ENCODE peak calls at places on chromosome 16, in five cellular contexts. T, Y, V, Q and R are unnamed samples.

GRCh38 chr16:89071686-89072182 is 21.9 kb upstream of the ACSF3 start:
- DNase-seq in T (no peak), Y (no peak), V (no peak), Q (no peak), R (no peak)

GRCh38 chr16:89357460-89357859 is 132.9 kb downstream of the ANKRD11 start:
- DNase-seq in T (no peak), Y (no peak), V (no peak), Q (no peak), R (no peak)

GRCh38 chr16:85308585-85309540 is 196.6 kb upstream of the CIBAR2 start:
- DNase-seq in T (no peak), Y (no peak), V (no peak), Q (no peak), R (no peak)

GRCh38 chr16:50697881-50698767 is 4.7 kb downstream of the NOD2 start:
- DNase-seq in T (peak; percentile 45), Y (no peak), V (peak; percentile 46), Q (no peak), R (no peak)

GRCh38 chr16:31131841-31132271 is 3.7 kb downstream of the PRSS8 start:
- DNase-seq in T (no peak), Y (no peak), V (no peak), Q (no peak), R (no peak)

GRCh38 chr16:24041834-24042631 is 206.2 kb downstream of the PRKCB start:
- DNase-seq in T (no peak), Y (no peak), V (peak; percentile 48), Q (peak; percentile 65), R (peak; percentile 72)

GRCh38 chr16:87318158-87318644 is 1.0 kb upstream of the C16orf95 start:
- DNase-seq in T (no peak), Y (no peak), V (peak; percentile 16), Q (no peak), R (no peak)

GRCh38 chr16:17194190-17194780 is 276.5 kb downstream of the XYLT1 start:
- DNase-seq in T (peak; percentile 48), Y (no peak), V (peak; percentile 16), Q (peak; percentile 16), R (no peak)

GRCh38 chr16:87705780-87706277 is 60.0 kb downstream of the KLHDC4 start:
- DNase-seq in T (no peak), Y (no peak), V (no peak), Q (no peak), R (no peak)

GRCh38 chr16:20359997-20360396 is 7.5 kb upstream of the UMOD start:
- DNase-seq in T (no peak), Y (no peak), V (no peak), Q (no peak), R (no peak)

GRCh38 chr16:57152096-57153093 is 33.4 kb downstream of the PSME3IP1 start:
- DNase-seq in T (no peak), Y (no peak), V (no peak), Q (no peak), R (no peak)

GRCh38 chr16:8673611-8674412 is 605 bp upstream of the ABAT start:
- DNase-seq in T (no peak), Y (no peak), V (no peak), Q (no peak), R (no peak)

GRCh38 chr16:78022347-78022746 is at the start of gene CLEC3A:
- DNase-seq in T (no peak), Y (no peak), V (no peak), Q (no peak), R (no peak)

GRCh38 chr16:77387810-77388209 is 47.0 kb downstream of the ADAMTS18 start:
- DNase-seq in T (no peak), Y (no peak), V (no peak), Q (no peak), R (no peak)

GRCh38 chr16:84040823-84041391 is 1.7 kb downstream of the SLC38A8 start:
- DNase-seq in T (no peak), Y (no peak), V (peak; percentile 41), Q (no peak), R (no peak)

GRCh38 chr16:69477546-69477945 is 53.1 kb downstream of the CYB5B start:
- DNase-seq in T (no peak), Y (no peak), V (peak; percentile 39), Q (no peak), R (no peak)

GRCh38 chr16:30912794-30913412 is 10.5 kb upstream of the FBXL19 start:
- DNase-seq in T (no peak), Y (no peak), V (no peak), Q (no peak), R (no peak)

GRCh38 chr16:29663020-29663828 is at the start of gene SPN:
- DNase-seq in T (no peak), Y (no peak), V (no peak), Q (no peak), R (no peak)

GRCh38 chr16:62213763-62214162 is 177.5 kb upstream of the CDH8 start:
- DNase-seq in T (no peak), Y (no peak), V (no peak), Q (peak; percentile 6), R (no peak)

GRCh38 chr16:88973415-88974050 is 3.5 kb downstream of the CBFA2T3 start:
- DNase-seq in T (no peak), Y (no peak), V (no peak), Q (no peak), R (no peak)

GRCh38 chr16:26598061-26598460 is 468.7 kb upstream of the C16orf82 start:
- DNase-seq in T (no peak), Y (no peak), V (no peak), Q (no peak), R (no peak)

GRCh38 chr16:19540241-19540970 is 15.1 kb upstream of the VPS35L start:
- DNase-seq in T (no peak), Y (no peak), V (no peak), Q (no peak), R (no peak)

GRCh38 chr16:72875291-72876036 is 172.5 kb downstream of the ZFHX3 start:
- DNase-seq in T (no peak), Y (no peak), V (no peak), Q (peak; percentile 18), R (no peak)

GRCh38 chr16:50193594-50193993 is 40.5 kb downstream of the TENT4B start:
- DNase-seq in T (no peak), Y (no peak), V (peak; percentile 16), Q (no peak), R (no peak)

GRCh38 chr16:77324727-77325126 is 110.1 kb downstream of the ADAMTS18 start:
- DNase-seq in T (no peak), Y (no peak), V (no peak), Q (no peak), R (no peak)

GRCh38 chr16:3578121-3578520 is 918 bp upstream of the NLRC3 start:
- DNase-seq in T (no peak), Y (no peak), V (no peak), Q (no peak), R (no peak)

GRCh38 chr16:20611975-20612471 is 35.9 kb upstream of the ACSM2B start:
- DNase-seq in T (peak; percentile 55), Y (no peak), V (no peak), Q (no peak), R (no peak)

GRCh38 chr16:67409631-67410030 is 6.6 kb downstream of the ZDHHC1 start:
- DNase-seq in T (no peak), Y (no peak), V (no peak), Q (no peak), R (no peak)

GRCh38 chr16:14309906-14310305 is 238.8 kb downstream of the MRTFB start:
- DNase-seq in T (no peak), Y (no peak), V (peak; percentile 79), Q (peak; percentile 73), R (peak; percentile 71)

GRCh38 chr16:54458923-54459322 is 172.3 kb upstream of the IRX3 start:
- DNase-seq in T (no peak), Y (no peak), V (no peak), Q (no peak), R (no peak)

GRCh38 chr16:57430955-57431354 is 16.2 kb downstream of the CIAPIN1 start:
- DNase-seq in T (no peak), Y (no peak), V (no peak), Q (no peak), R (no peak)

GRCh38 chr16:580946-581498 is 8.8 kb upstream of the RAB40C start:
- DNase-seq in T (no peak), Y (no peak), V (no peak), Q (no peak), R (no peak)

GRCh38 chr16:14187517-14188338 is 116.6 kb downstream of the MRTFB start:
- DNase-seq in T (no peak), Y (no peak), V (no peak), Q (no peak), R (no peak)

GRCh38 chr16:82007189-82007588 is 4.1 kb downstream of the SDR42E1 start:
- DNase-seq in T (no peak), Y (no peak), V (no peak), Q (no peak), R (no peak)

GRCh38 chr16:82008957-82009592 is 2.2 kb downstream of the SDR42E1 start:
- DNase-seq in T (no peak), Y (no peak), V (no peak), Q (no peak), R (no peak)

GRCh38 chr16:82010649-82011048 is 621 bp downstream of the SDR42E1 start:
- DNase-seq in T (no peak), Y (no peak), V (no peak), Q (no peak), R (no peak)

GRCh38 chr16:82016268-82016667 is 5.0 kb upstream of the SDR42E1 start:
- DNase-seq in T (no peak), Y (no peak), V (peak; percentile 14), Q (peak; percentile 35), R (peak; percentile 28)

GRCh38 chr16:82011199-82011641 is at the start of gene SDR42E1:
- DNase-seq in T (no peak), Y (peak; percentile 5), V (no peak), Q (peak; percentile 70), R (no peak)
- TF ChIP-seq POLR2A in T (no peak), Y (no peak), V (no peak), Q (no peak), R (no peak)

GRCh38 chr16:75264999-75265910 is 13.8 kb upstream of the BCAR1 start:
- DNase-seq in T (peak; percentile 43), Y (no peak), V (no peak), Q (no peak), R (no peak)
- TF ChIP-seq POLR2A in T (no peak), Y (no peak), V (peak; percentile 74), Q (no peak), R (no peak)

GRCh38 chr16:75658175-75658574 is 10.6 kb downstream of the TERF2IP start:
- DNase-seq in T (no peak), Y (no peak), V (no peak), Q (no peak), R (no peak)
- TF ChIP-seq POLR2A in T (no peak), Y (no peak), V (no peak), Q (no peak), R (no peak)

GRCh38 chr16:10965440-10966039 is 21.2 kb downstream of the CLEC16A start:
- DNase-seq in T (no peak), Y (no peak), V (no peak), Q (no peak), R (no peak)
- TF ChIP-seq POLR2A in T (no peak), Y (no peak), V (no peak), Q (no peak), R (no peak)

DNA sequence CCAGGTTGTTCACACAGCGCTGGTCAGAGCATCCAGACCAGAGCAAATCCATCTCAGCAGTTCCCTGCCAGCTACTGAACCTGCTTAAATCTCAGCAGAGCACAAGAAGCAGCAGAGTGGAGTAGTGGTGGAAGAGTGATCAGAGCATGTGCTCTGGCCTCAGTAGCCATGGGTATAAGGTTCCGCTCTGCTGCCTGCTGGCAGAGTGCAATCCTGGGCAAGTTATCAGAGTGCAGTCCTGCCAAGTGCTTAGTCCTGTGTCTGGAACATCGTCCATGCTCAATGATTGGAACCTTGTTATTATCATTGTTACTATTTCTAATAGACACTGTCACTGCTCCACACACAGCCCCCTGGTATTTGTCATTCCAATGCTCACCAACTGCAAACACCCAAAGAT is 220.3 kb downstream of the CBLN1 start:
- DNase-seq in T (no peak), Y (no peak), V (no peak), Q (no peak), R (no peak)
- TF ChIP-seq POLR2A in T (no peak), Y (no peak), V (no peak), Q (no peak), R (no peak)